ENCODE peak calls at places on chromosomes 12 and 14, in six cellular contexts. Z is SK-N-SH, D is neural progenitor cell, N is PC-3, S is GM23338, B is GM23248. E is an unnamed sample.

GRCh38 chr14:88476375-88476774 is 78.4 kb downstream of the PTPN21 start:
- DNase-seq in B (no peak), Z (no peak), N (peak; percentile 45), S (no peak), D (no peak), E (no peak)

GRCh38 chr12:67070604-67071003 is 198.6 kb upstream of the CAND1 start:
- DNase-seq in D (no peak), S (no peak), N (no peak), Z (peak; percentile 8), B (no peak), E (no peak)

GRCh38 chr12:13816394-13816793 is 165.0 kb downstream of the GRIN2B start:
- DNase-seq in B (no peak), N (no peak), D (peak; percentile 61), Z (no peak), S (peak; percentile 50), E (no peak)

GRCh38 chr14:79493081-79493652 is 718.1 kb downstream of the DIO2 start:
- DNase-seq in B (no peak), N (no peak), Z (no peak), D (peak; percentile 66), S (no peak), E (no peak)

GRCh38 chr12:118150625-118151024 is 14.7 kb downstream of the PEBP1 start:
- DNase-seq in S (no peak), D (no peak), N (no peak), B (no peak), Z (no peak), E (no peak)

GRCh38 chr12:3140284-3140683 is 63.1 kb downstream of the TSPAN9 start:
- DNase-seq in D (no peak), S (no peak), B (no peak), N (no peak), Z (no peak), E (no peak)

GRCh38 chr14:24690492-24690891 is 56.5 kb upstream of the GZMB start:
- DNase-seq in S (peak; percentile 87), B (no peak), Z (no peak), N (no peak), D (peak; percentile 44), E (peak; percentile 73)

GRCh38 chr14:105045710-105046326 is 19.4 kb downstream of the GPR132 start:
- DNase-seq in B (peak; percentile 91), D (peak; percentile 94), Z (peak; percentile 97), S (peak; percentile 95), N (peak; percentile 92), E (peak; percentile 64)

GRCh38 chr12:46771268-46771837 is 54.4 kb downstream of the SLC38A4 start:
- DNase-seq in N (no peak), S (peak; percentile 10), Z (no peak), D (no peak), B (peak; percentile 13), E (no peak)

GRCh38 chr12:130014485-130014807 is 110.6 kb upstream of the TMEM132D start:
- DNase-seq in B (peak; percentile 6), N (no peak), D (peak; percentile 63), Z (peak; percentile 51), S (peak; percentile 56), E (no peak)

GRCh38 chr14:75969891-75970290 is 11.9 kb downstream of the TGFB3 start:
- DNase-seq in Z (no peak), D (no peak), N (peak; percentile 22), S (no peak), B (peak; percentile 13), E (no peak)

GRCh38 chr12:113392988-113393579 is 10.6 kb downstream of the SDS start:
- DNase-seq in D (peak; percentile 66), Z (peak; percentile 46), B (peak; percentile 21), S (peak; percentile 92), N (no peak), E (no peak)

GRCh38 chr12:57016348-57016747 is at the start of gene TAC3:
- DNase-seq in B (no peak), N (no peak), D (peak; percentile 67), Z (peak; percentile 58), S (peak; percentile 69), E (no peak)

GRCh38 chr12:87509233-87509820 is 519.9 kb downstream of the C12orf50 start:
- DNase-seq in B (peak; percentile 23), D (no peak), N (peak; percentile 82), S (peak; percentile 5), Z (peak; percentile 10), E (peak; percentile 26)

GRCh38 chr14:104694991-104695659 is 5.7 kb downstream of the INF2 start:
- DNase-seq in Z (no peak), B (no peak), S (no peak), N (peak; percentile 52), D (no peak), E (no peak)

GRCh38 chr12:85448548-85449139 is 168.6 kb downstream of the ALX1 start:
- DNase-seq in B (peak; percentile 56), Z (peak; percentile 11), S (no peak), N (peak; percentile 56), D (no peak), E (peak; percentile 35)

GRCh38 chr12:5665615-5666014 is 233.7 kb downstream of the NTF3 start:
- DNase-seq in Z (no peak), B (peak; percentile 83), D (no peak), N (no peak), S (no peak), E (no peak)

DNA sequence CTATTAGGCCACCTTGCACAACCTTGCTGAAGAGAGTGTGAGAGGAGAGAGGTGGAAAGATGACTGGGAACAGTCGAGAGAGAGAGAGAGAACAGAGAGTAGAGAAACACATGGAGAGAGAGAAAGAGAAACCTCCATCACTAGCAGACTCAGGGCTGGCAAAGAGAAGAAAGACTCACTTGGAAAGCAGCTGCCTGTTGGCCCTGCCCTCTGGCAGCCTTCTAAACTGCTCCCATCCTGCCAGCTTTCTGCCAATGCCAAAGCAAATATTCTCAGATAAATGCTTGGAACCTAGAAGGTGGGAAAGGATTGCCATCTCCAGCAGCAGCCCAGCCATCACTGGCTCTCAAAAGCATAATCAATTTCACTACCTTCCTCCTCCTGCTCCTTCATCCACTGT is 108.0 kb upstream of the WSCD2 start:
- DNase-seq in N (no peak), D (no peak), S (no peak), Z (no peak), B (no peak), E (no peak)
- H3K4me3 ChIP-seq in N (no peak overlapping the region), D (no peak overlapping the region), S (no peak overlapping the region), Z (no peak overlapping the region), B (no peak overlapping the region), E (no peak overlapping the region)

GRCh38 chr12:10395390-10395998 is 5.7 kb upstream of the KLRK1 start:
- DNase-seq in N (peak; percentile 92), B (peak; percentile 52), D (no peak), S (peak; percentile 13), Z (no peak), E (no peak)
- TF ChIP-seq EZH2phosphoT487 in N (no peak), B (no peak), D (no peak), S (no peak), Z (no peak), E (no peak)

GRCh38 chr12:88642675-88643431 is 62.6 kb upstream of the KITLG start:
- DNase-seq in S (no peak), Z (no peak), N (no peak), D (no peak), B (no peak), E (no peak)

GRCh38 chr12:88643685-88644084 is 63.4 kb upstream of the KITLG start:
- DNase-seq in B (peak; percentile 45), D (no peak), S (no peak), N (no peak), Z (no peak), E (no peak)

GRCh38 chr12:88648625-88649024 is 68.4 kb upstream of the KITLG start:
- DNase-seq in S (no peak), B (no peak), N (no peak), D (no peak), Z (no peak), E (no peak)

GRCh38 chr12:88646824-88647223 is 66.6 kb upstream of the KITLG start:
- DNase-seq in D (no peak), Z (no peak), N (no peak), S (no peak), B (no peak), E (no peak)

DNA sequence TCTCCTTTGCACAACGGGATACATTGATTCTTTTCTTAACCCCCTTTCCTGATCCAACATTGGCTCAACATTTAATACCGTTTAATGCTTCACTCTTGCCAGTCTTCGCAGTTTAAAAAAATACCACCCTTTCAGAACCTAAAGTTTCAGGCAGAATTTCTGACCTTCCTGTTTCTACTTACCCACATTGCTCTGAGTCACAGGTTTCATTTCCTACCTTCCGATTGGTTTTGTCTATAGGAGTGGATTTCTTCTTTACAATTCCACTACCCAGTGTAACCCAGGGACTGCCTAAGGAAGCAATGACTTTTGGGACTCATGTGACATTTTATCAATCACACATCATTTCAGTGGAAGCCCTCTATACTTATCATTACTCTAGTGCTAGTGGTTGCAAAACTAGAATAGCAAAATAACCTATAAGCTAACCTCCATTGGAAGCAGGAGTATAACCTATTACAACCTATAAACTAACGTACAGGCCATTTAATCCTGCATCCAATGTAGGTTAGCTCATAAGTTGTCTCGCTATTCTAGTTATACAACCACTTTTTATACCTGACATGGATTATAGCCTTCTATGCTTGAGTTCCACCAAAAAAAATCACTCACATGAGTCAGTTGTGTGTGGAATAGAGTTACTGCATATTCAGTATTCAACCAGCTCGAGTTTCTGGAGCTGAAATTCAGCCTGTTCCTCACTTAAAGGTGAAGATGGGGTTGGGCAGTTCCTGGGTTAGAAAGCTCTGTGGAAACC is 64.9 kb upstream of the KITLG start:
- DNase-seq in S (no peak), N (no peak), Z (no peak), D (no peak), B (no peak), E (peak; percentile 14)
- H2AFZ ChIP-seq in S (no peak overlapping the region), N (no peak overlapping the region), Z (no peak overlapping the region), D (no peak overlapping the region), B (no peak overlapping the region), E (no peak overlapping the region)

DNA sequence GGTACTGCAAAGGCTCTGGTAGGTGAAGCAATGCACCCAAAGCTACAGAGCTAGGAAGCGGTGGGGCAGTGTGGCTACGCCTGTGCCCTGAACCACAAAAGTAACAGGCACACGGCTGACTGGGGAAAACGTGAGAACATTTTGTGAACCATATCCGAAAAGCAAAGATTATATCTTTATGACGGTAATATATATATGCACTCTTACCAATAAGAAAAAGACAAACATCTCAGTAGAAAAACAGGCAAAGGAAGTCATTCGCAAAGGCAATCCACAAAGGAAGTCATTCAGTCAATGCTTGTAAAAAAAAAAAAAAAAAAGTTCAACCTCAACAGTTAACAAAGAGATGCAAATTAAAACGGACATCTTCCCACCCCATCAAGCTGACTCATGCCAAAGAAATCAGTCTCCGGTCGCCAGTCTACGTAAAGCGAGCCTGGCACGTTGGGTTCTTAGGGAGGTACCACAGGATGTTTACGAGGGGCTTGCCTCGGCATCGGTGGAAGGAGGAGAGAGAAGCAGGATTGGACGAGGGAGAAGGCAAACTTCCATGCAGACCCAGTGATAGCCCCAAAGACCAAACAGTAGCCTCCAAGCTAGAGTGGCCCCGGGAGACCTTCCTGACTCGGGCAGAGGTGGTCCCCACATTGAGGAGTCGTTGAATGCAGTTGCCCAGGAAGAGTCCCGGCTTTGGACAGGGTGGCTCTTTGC is 39.4 kb upstream of the PPP2R5C start:
- DNase-seq in S (peak; percentile 53), N (peak; percentile 89), Z (no peak), D (no peak), B (peak; percentile 75), E (no peak)
- H3K4me3 ChIP-seq in S (no peak overlapping the region), N (peak overlapping the region; percentile 42), Z (no peak overlapping the region), D (no peak overlapping the region), B (no peak overlapping the region), E (no peak overlapping the region)